ENCODE peak calls at places on chromosomes 13 and 19, in eight cellular contexts. One of them, this sample, is unnamed.
A peak's percentile ranks its signal among the peaks of the same experiment; 100 is the strongest.

GRCh38 chr19:4316940-4317339 is 12.5 kb downstream of the FSD1 start:
- DNase-seq in stimulated activated CD4-positive, alpha-beta T cell treated with anti-CD3 and anti-CD28 coated beads, TNF-alpha, amount 100 ng/mL, for 48 hours: no peak
- DNase-seq in stimulated activated naive CD8-positive, alpha-beta T cell treated with anti-CD3 and anti-CD28 coated beads, Interleukin-15, Interleukin-2, amounts not matched to agents 100 U/mL and 50 U/mL, for 24 hours: no peak
- DNase-seq in T-helper 22 cell: no peak
- DNase-seq in H9: no peak
- DNase-seq in keratinocyte: no peak
- DNase-seq in T-helper 17 cell: no peak
- DNase-seq in thyroid gland: no peak
- DNase-seq in this sample: no peak

GRCh38 chr13:80337011-80337688 is 3.8 kb downstream of the SPRY2 start:
- DNase-seq in thyroid gland: no peak
- DNase-seq in keratinocyte: no peak
- DNase-seq in stimulated activated CD4-positive, alpha-beta T cell treated with anti-CD3 and anti-CD28 coated beads, TNF-alpha, amount 100 ng/mL, for 48 hours: no peak
- DNase-seq in H9: no peak
- DNase-seq in T-helper 17 cell: no peak
- DNase-seq in T-helper 22 cell: no peak
- DNase-seq in stimulated activated naive CD8-positive, alpha-beta T cell treated with anti-CD3 and anti-CD28 coated beads, Interleukin-15, Interleukin-2, amounts not matched to agents 100 U/mL and 50 U/mL, for 24 hours: no peak
- DNase-seq in this sample: no peak

GRCh38 chr13:27379694-27380596 is 44.5 kb upstream of the GTF3A start:
- DNase-seq in H9: peak; percentile 88
- DNase-seq in stimulated activated CD4-positive, alpha-beta T cell treated with anti-CD3 and anti-CD28 coated beads, TNF-alpha, amount 100 ng/mL, for 48 hours: peak; percentile 37
- DNase-seq in keratinocyte: no peak
- DNase-seq in T-helper 17 cell: no peak
- DNase-seq in T-helper 22 cell: no peak
- DNase-seq in thyroid gland: peak; percentile 11
- DNase-seq in stimulated activated naive CD8-positive, alpha-beta T cell treated with anti-CD3 and anti-CD28 coated beads, Interleukin-15, Interleukin-2, amounts not matched to agents 100 U/mL and 50 U/mL, for 24 hours: peak; percentile 70
- DNase-seq in this sample: peak; percentile 28

GRCh38 chr19:39277598-39277997 is 9.4 kb downstream of the IFNL2 start:
- DNase-seq in keratinocyte: no peak
- DNase-seq in stimulated activated CD4-positive, alpha-beta T cell treated with anti-CD3 and anti-CD28 coated beads, TNF-alpha, amount 100 ng/mL, for 48 hours: no peak
- DNase-seq in T-helper 22 cell: no peak
- DNase-seq in T-helper 17 cell: no peak
- DNase-seq in H9: no peak
- DNase-seq in stimulated activated naive CD8-positive, alpha-beta T cell treated with anti-CD3 and anti-CD28 coated beads, Interleukin-15, Interleukin-2, amounts not matched to agents 100 U/mL and 50 U/mL, for 24 hours: no peak
- DNase-seq in thyroid gland: no peak
- DNase-seq in this sample: no peak

GRCh38 chr19:11721681-11722080 is 17.1 kb downstream of the ZNF823 start:
- DNase-seq in H9: no peak
- DNase-seq in keratinocyte: no peak
- DNase-seq in stimulated activated CD4-positive, alpha-beta T cell treated with anti-CD3 and anti-CD28 coated beads, TNF-alpha, amount 100 ng/mL, for 48 hours: no peak
- DNase-seq in T-helper 22 cell: no peak
- DNase-seq in stimulated activated naive CD8-positive, alpha-beta T cell treated with anti-CD3 and anti-CD28 coated beads, Interleukin-15, Interleukin-2, amounts not matched to agents 100 U/mL and 50 U/mL, for 24 hours: no peak
- DNase-seq in T-helper 17 cell: no peak
- DNase-seq in thyroid gland: no peak
- DNase-seq in this sample: no peak

GRCh38 chr19:51339313-51339686 is 2.6 kb downstream of the VSIG10L start:
- DNase-seq in T-helper 17 cell: no peak
- DNase-seq in keratinocyte: no peak
- DNase-seq in T-helper 22 cell: no peak
- DNase-seq in stimulated activated CD4-positive, alpha-beta T cell treated with anti-CD3 and anti-CD28 coated beads, TNF-alpha, amount 100 ng/mL, for 48 hours: peak; percentile 11
- DNase-seq in H9: peak; percentile 87
- DNase-seq in stimulated activated naive CD8-positive, alpha-beta T cell treated with anti-CD3 and anti-CD28 coated beads, Interleukin-15, Interleukin-2, amounts not matched to agents 100 U/mL and 50 U/mL, for 24 hours: no peak
- DNase-seq in thyroid gland: no peak
- DNase-seq in this sample: no peak

GRCh38 chr13:31851201-31851600 is 111.9 kb downstream of the RXFP2 start:
- DNase-seq in stimulated activated CD4-positive, alpha-beta T cell treated with anti-CD3 and anti-CD28 coated beads, TNF-alpha, amount 100 ng/mL, for 48 hours: no peak
- DNase-seq in stimulated activated naive CD8-positive, alpha-beta T cell treated with anti-CD3 and anti-CD28 coated beads, Interleukin-15, Interleukin-2, amounts not matched to agents 100 U/mL and 50 U/mL, for 24 hours: no peak
- DNase-seq in H9: no peak
- DNase-seq in T-helper 17 cell: no peak
- DNase-seq in keratinocyte: no peak
- DNase-seq in T-helper 22 cell: no peak
- DNase-seq in thyroid gland: no peak
- DNase-seq in this sample: no peak

GRCh38 chr13:97932006-97932405 is 21.5 kb upstream of the IPO5 start:
- DNase-seq in keratinocyte: no peak
- DNase-seq in thyroid gland: no peak
- DNase-seq in stimulated activated naive CD8-positive, alpha-beta T cell treated with anti-CD3 and anti-CD28 coated beads, Interleukin-15, Interleukin-2, amounts not matched to agents 100 U/mL and 50 U/mL, for 24 hours: no peak
- DNase-seq in H9: no peak
- DNase-seq in T-helper 17 cell: no peak
- DNase-seq in stimulated activated CD4-positive, alpha-beta T cell treated with anti-CD3 and anti-CD28 coated beads, TNF-alpha, amount 100 ng/mL, for 48 hours: no peak
- DNase-seq in T-helper 22 cell: no peak
- DNase-seq in this sample: no peak

GRCh38 chr19:55549500-55550320 is 4.4 kb upstream of the SBK3 start:
- DNase-seq in stimulated activated naive CD8-positive, alpha-beta T cell treated with anti-CD3 and anti-CD28 coated beads, Interleukin-15, Interleukin-2, amounts not matched to agents 100 U/mL and 50 U/mL, for 24 hours: no peak
- DNase-seq in keratinocyte: no peak
- DNase-seq in T-helper 17 cell: no peak
- DNase-seq in thyroid gland: peak; percentile 48
- DNase-seq in H9: peak; percentile 67
- DNase-seq in T-helper 22 cell: no peak
- DNase-seq in stimulated activated CD4-positive, alpha-beta T cell treated with anti-CD3 and anti-CD28 coated beads, TNF-alpha, amount 100 ng/mL, for 48 hours: no peak
- DNase-seq in this sample: no peak

GRCh38 chr13:25939961-25940687 is 111.7 kb downstream of the SHISA2 start:
- DNase-seq in thyroid gland: no peak
- DNase-seq in T-helper 17 cell: no peak
- DNase-seq in stimulated activated CD4-positive, alpha-beta T cell treated with anti-CD3 and anti-CD28 coated beads, TNF-alpha, amount 100 ng/mL, for 48 hours: no peak
- DNase-seq in T-helper 22 cell: no peak
- DNase-seq in stimulated activated naive CD8-positive, alpha-beta T cell treated with anti-CD3 and anti-CD28 coated beads, Interleukin-15, Interleukin-2, amounts not matched to agents 100 U/mL and 50 U/mL, for 24 hours: no peak
- DNase-seq in H9: no peak
- DNase-seq in keratinocyte: no peak
- DNase-seq in this sample: no peak

GRCh38 chr13:32016631-32017030 is 14.9 kb upstream of the FRY start:
- DNase-seq in stimulated activated CD4-positive, alpha-beta T cell treated with anti-CD3 and anti-CD28 coated beads, TNF-alpha, amount 100 ng/mL, for 48 hours: no peak
- DNase-seq in H9: no peak
- DNase-seq in thyroid gland: no peak
- DNase-seq in keratinocyte: no peak
- DNase-seq in T-helper 22 cell: no peak
- DNase-seq in T-helper 17 cell: no peak
- DNase-seq in stimulated activated naive CD8-positive, alpha-beta T cell treated with anti-CD3 and anti-CD28 coated beads, Interleukin-15, Interleukin-2, amounts not matched to agents 100 U/mL and 50 U/mL, for 24 hours: no peak
- DNase-seq in this sample: no peak

GRCh38 chr19:48363500-48363809 is 285 bp downstream of the TMEM143 start:
- DNase-seq in T-helper 22 cell: no peak
- DNase-seq in H9: no peak
- DNase-seq in stimulated activated CD4-positive, alpha-beta T cell treated with anti-CD3 and anti-CD28 coated beads, TNF-alpha, amount 100 ng/mL, for 48 hours: no peak
- DNase-seq in thyroid gland: peak; percentile 45
- DNase-seq in T-helper 17 cell: no peak
- DNase-seq in keratinocyte: no peak
- DNase-seq in stimulated activated naive CD8-positive, alpha-beta T cell treated with anti-CD3 and anti-CD28 coated beads, Interleukin-15, Interleukin-2, amounts not matched to agents 100 U/mL and 50 U/mL, for 24 hours: no peak
- DNase-seq in this sample: no peak

GRCh38 chr13:37878496-37878895 is 8.9 kb upstream of the TRPC4 start:
- DNase-seq in stimulated activated naive CD8-positive, alpha-beta T cell treated with anti-CD3 and anti-CD28 coated beads, Interleukin-15, Interleukin-2, amounts not matched to agents 100 U/mL and 50 U/mL, for 24 hours: no peak
- DNase-seq in thyroid gland: no peak
- DNase-seq in H9: no peak
- DNase-seq in keratinocyte: no peak
- DNase-seq in stimulated activated CD4-positive, alpha-beta T cell treated with anti-CD3 and anti-CD28 coated beads, TNF-alpha, amount 100 ng/mL, for 48 hours: no peak
- DNase-seq in T-helper 17 cell: no peak
- DNase-seq in T-helper 22 cell: no peak
- DNase-seq in this sample: no peak

GRCh38 chr13:70080030-70080429 is 27.6 kb upstream of the ATXN8OS start:
- DNase-seq in keratinocyte: no peak
- DNase-seq in H9: no peak
- DNase-seq in T-helper 17 cell: no peak
- DNase-seq in thyroid gland: no peak
- DNase-seq in T-helper 22 cell: no peak
- DNase-seq in stimulated activated CD4-positive, alpha-beta T cell treated with anti-CD3 and anti-CD28 coated beads, TNF-alpha, amount 100 ng/mL, for 48 hours: no peak
- DNase-seq in stimulated activated naive CD8-positive, alpha-beta T cell treated with anti-CD3 and anti-CD28 coated beads, Interleukin-15, Interleukin-2, amounts not matched to agents 100 U/mL and 50 U/mL, for 24 hours: no peak
- DNase-seq in this sample: no peak

GRCh38 chr19:28403698-28404099 is 809.3 kb downstream of the UQCRFS1 start:
- DNase-seq in stimulated activated CD4-positive, alpha-beta T cell treated with anti-CD3 and anti-CD28 coated beads, TNF-alpha, amount 100 ng/mL, for 48 hours: no peak
- DNase-seq in T-helper 17 cell: no peak
- DNase-seq in H9: no peak
- DNase-seq in T-helper 22 cell: no peak
- DNase-seq in keratinocyte: no peak
- DNase-seq in stimulated activated naive CD8-positive, alpha-beta T cell treated with anti-CD3 and anti-CD28 coated beads, Interleukin-15, Interleukin-2, amounts not matched to agents 100 U/mL and 50 U/mL, for 24 hours: no peak
- DNase-seq in thyroid gland: no peak
- DNase-seq in this sample: no peak

GRCh38 chr19:2457394-2458037 is 757 bp upstream of the LMNB2 start:
- DNase-seq in stimulated activated CD4-positive, alpha-beta T cell treated with anti-CD3 and anti-CD28 coated beads, TNF-alpha, amount 100 ng/mL, for 48 hours: no peak
- DNase-seq in T-helper 17 cell: no peak
- DNase-seq in keratinocyte: no peak
- DNase-seq in stimulated activated naive CD8-positive, alpha-beta T cell treated with anti-CD3 and anti-CD28 coated beads, Interleukin-15, Interleukin-2, amounts not matched to agents 100 U/mL and 50 U/mL, for 24 hours: no peak
- DNase-seq in T-helper 22 cell: no peak
- DNase-seq in thyroid gland: no peak
- DNase-seq in H9: no peak
- DNase-seq in this sample: no peak

GRCh38 chr13:32045963-32046785 is 14.6 kb downstream of the FRY start:
- DNase-seq in keratinocyte: no peak
- DNase-seq in stimulated activated CD4-positive, alpha-beta T cell treated with anti-CD3 and anti-CD28 coated beads, TNF-alpha, amount 100 ng/mL, for 48 hours: no peak
- DNase-seq in T-helper 22 cell: no peak
- DNase-seq in T-helper 17 cell: no peak
- DNase-seq in thyroid gland: peak; percentile 7
- DNase-seq in stimulated activated naive CD8-positive, alpha-beta T cell treated with anti-CD3 and anti-CD28 coated beads, Interleukin-15, Interleukin-2, amounts not matched to agents 100 U/mL and 50 U/mL, for 24 hours: no peak
- DNase-seq in H9: no peak
- DNase-seq in this sample: no peak

GRCh38 chr19:24159707-24160106 is 72.7 kb downstream of the ZNF254 start:
- DNase-seq in T-helper 22 cell: no peak
- DNase-seq in H9: no peak
- DNase-seq in T-helper 17 cell: no peak
- DNase-seq in keratinocyte: no peak
- DNase-seq in stimulated activated CD4-positive, alpha-beta T cell treated with anti-CD3 and anti-CD28 coated beads, TNF-alpha, amount 100 ng/mL, for 48 hours: no peak
- DNase-seq in stimulated activated naive CD8-positive, alpha-beta T cell treated with anti-CD3 and anti-CD28 coated beads, Interleukin-15, Interleukin-2, amounts not matched to agents 100 U/mL and 50 U/mL, for 24 hours: no peak
- DNase-seq in thyroid gland: peak; percentile 10
- DNase-seq in this sample: no peak

GRCh38 chr19:5425260-5425659 is 30.0 kb upstream of the ZNRF4 start:
- DNase-seq in T-helper 22 cell: no peak
- DNase-seq in stimulated activated CD4-positive, alpha-beta T cell treated with anti-CD3 and anti-CD28 coated beads, TNF-alpha, amount 100 ng/mL, for 48 hours: no peak
- DNase-seq in H9: no peak
- DNase-seq in thyroid gland: no peak
- DNase-seq in keratinocyte: no peak
- DNase-seq in stimulated activated naive CD8-positive, alpha-beta T cell treated with anti-CD3 and anti-CD28 coated beads, Interleukin-15, Interleukin-2, amounts not matched to agents 100 U/mL and 50 U/mL, for 24 hours: no peak
- DNase-seq in T-helper 17 cell: no peak
- DNase-seq in this sample: no peak

GRCh38 chr19:41263042-41263849 is 926 bp upstream of the HNRNPUL1 start:
- DNase-seq in keratinocyte: no peak
- DNase-seq in T-helper 17 cell: peak; percentile 70
- DNase-seq in stimulated activated CD4-positive, alpha-beta T cell treated with anti-CD3 and anti-CD28 coated beads, TNF-alpha, amount 100 ng/mL, for 48 hours: peak; percentile 82
- DNase-seq in stimulated activated naive CD8-positive, alpha-beta T cell treated with anti-CD3 and anti-CD28 coated beads, Interleukin-15, Interleukin-2, amounts not matched to agents 100 U/mL and 50 U/mL, for 24 hours: peak; percentile 83
- DNase-seq in H9: peak; percentile 44
- DNase-seq in T-helper 22 cell: peak; percentile 93
- DNase-seq in thyroid gland: peak; percentile 74
- DNase-seq in this sample: peak; percentile 89

GRCh38 chr13:106772202-106772601 is 204.3 kb upstream of the ARGLU1 start:
- DNase-seq in T-helper 22 cell: no peak
- DNase-seq in H9: no peak
- DNase-seq in thyroid gland: no peak
- DNase-seq in T-helper 17 cell: no peak
- DNase-seq in stimulated activated naive CD8-positive, alpha-beta T cell treated with anti-CD3 and anti-CD28 coated beads, Interleukin-15, Interleukin-2, amounts not matched to agents 100 U/mL and 50 U/mL, for 24 hours: no peak
- DNase-seq in keratinocyte: no peak
- DNase-seq in stimulated activated CD4-positive, alpha-beta T cell treated with anti-CD3 and anti-CD28 coated beads, TNF-alpha, amount 100 ng/mL, for 48 hours: no peak
- DNase-seq in this sample: no peak

GRCh38 chr13:48009298-48009697 is 8.2 kb upstream of the SUCLA2 start:
- DNase-seq in stimulated activated naive CD8-positive, alpha-beta T cell treated with anti-CD3 and anti-CD28 coated beads, Interleukin-15, Interleukin-2, amounts not matched to agents 100 U/mL and 50 U/mL, for 24 hours: no peak
- DNase-seq in keratinocyte: no peak
- DNase-seq in stimulated activated CD4-positive, alpha-beta T cell treated with anti-CD3 and anti-CD28 coated beads, TNF-alpha, amount 100 ng/mL, for 48 hours: no peak
- DNase-seq in thyroid gland: no peak
- DNase-seq in T-helper 22 cell: no peak
- DNase-seq in T-helper 17 cell: no peak
- DNase-seq in H9: no peak
- DNase-seq in this sample: no peak

GRCh38 chr19:53801257-53801656 is 22.9 kb downstream of the NLRP12 start:
- DNase-seq in stimulated activated naive CD8-positive, alpha-beta T cell treated with anti-CD3 and anti-CD28 coated beads, Interleukin-15, Interleukin-2, amounts not matched to agents 100 U/mL and 50 U/mL, for 24 hours: no peak
- DNase-seq in T-helper 17 cell: no peak
- DNase-seq in keratinocyte: no peak
- DNase-seq in thyroid gland: no peak
- DNase-seq in T-helper 22 cell: no peak
- DNase-seq in H9: no peak
- DNase-seq in stimulated activated CD4-positive, alpha-beta T cell treated with anti-CD3 and anti-CD28 coated beads, TNF-alpha, amount 100 ng/mL, for 48 hours: no peak
- DNase-seq in this sample: no peak